ENCODE peak calls at places on chromosomes 6 and 20, in six cellular contexts. One of them, this sample, is unnamed.

GRCh38 chr6:36967301-36967700 is 12.8 kb downstream of the PI16 start:
- DNase-seq in mesothelial cell of epicardium: no peak
- DNase-seq in H9: no peak
- DNase-seq in choroid plexus epithelial cell: no peak
- DNase-seq in heart left ventricle: no peak
- DNase-seq in cardiac fibroblast: no peak
- DNase-seq in this sample: peak

GRCh38 chr6:7107578-7108195 is at the start of gene RREB1:
- DNase-seq in mesothelial cell of epicardium: peak
- DNase-seq in H9: peak
- DNase-seq in choroid plexus epithelial cell: peak
- DNase-seq in heart left ventricle: peak
- DNase-seq in cardiac fibroblast: peak
- DNase-seq in this sample: no peak

GRCh38 chr6:41348934-41349333 is 13.5 kb downstream of the NCR2 start:
- DNase-seq in mesothelial cell of epicardium: no peak
- DNase-seq in H9: no peak
- DNase-seq in choroid plexus epithelial cell: no peak
- DNase-seq in heart left ventricle: no peak
- DNase-seq in cardiac fibroblast: no peak
- DNase-seq in this sample: no peak

GRCh38 chr20:34293589-34293988 is 9.6 kb downstream of the AHCY start:
- DNase-seq in mesothelial cell of epicardium: no peak
- DNase-seq in H9: no peak
- DNase-seq in choroid plexus epithelial cell: no peak
- DNase-seq in heart left ventricle: no peak
- DNase-seq in cardiac fibroblast: no peak
- DNase-seq in this sample: no peak

GRCh38 chr20:7358670-7359069 is 581.6 kb downstream of the HAO1 start:
- DNase-seq in mesothelial cell of epicardium: no peak
- DNase-seq in H9: peak
- DNase-seq in choroid plexus epithelial cell: no peak
- DNase-seq in heart left ventricle: no peak
- DNase-seq in cardiac fibroblast: no peak
- DNase-seq in this sample: no peak

GRCh38 chr6:145139451-145139850 is 595.9 kb downstream of the EPM2A start:
- DNase-seq in mesothelial cell of epicardium: no peak
- DNase-seq in H9: no peak
- DNase-seq in choroid plexus epithelial cell: peak
- DNase-seq in heart left ventricle: no peak
- DNase-seq in cardiac fibroblast: no peak
- DNase-seq in this sample: no peak

GRCh38 chr20:44170796-44171410 is 16.1 kb downstream of the JPH2 start:
- DNase-seq in mesothelial cell of epicardium: no peak
- DNase-seq in H9: no peak
- DNase-seq in choroid plexus epithelial cell: no peak
- DNase-seq in heart left ventricle: no peak
- DNase-seq in cardiac fibroblast: peak
- DNase-seq in this sample: no peak

GRCh38 chr6:133964052-133964451 is 11.0 kb downstream of the TBPL1 start:
- DNase-seq in mesothelial cell of epicardium: no peak
- DNase-seq in H9: no peak
- DNase-seq in choroid plexus epithelial cell: peak
- DNase-seq in heart left ventricle: no peak
- DNase-seq in cardiac fibroblast: peak
- DNase-seq in this sample: no peak

GRCh38 chr20:23254034-23254433 is 96.6 kb upstream of the NXT1 start:
- DNase-seq in mesothelial cell of epicardium: no peak
- DNase-seq in H9: no peak
- DNase-seq in choroid plexus epithelial cell: no peak
- DNase-seq in heart left ventricle: no peak
- DNase-seq in cardiac fibroblast: no peak
- DNase-seq in this sample: no peak

GRCh38 chr6:109002100-109002697 is 92.4 kb downstream of the SESN1 start:
- DNase-seq in mesothelial cell of epicardium: no peak
- DNase-seq in H9: no peak
- DNase-seq in choroid plexus epithelial cell: peak
- DNase-seq in heart left ventricle: no peak
- DNase-seq in cardiac fibroblast: peak
- DNase-seq in this sample: no peak

GRCh38 chr6:149436647-149437046 is 36.6 kb downstream of the SUMO4 start:
- DNase-seq in mesothelial cell of epicardium: no peak
- DNase-seq in H9: no peak
- DNase-seq in choroid plexus epithelial cell: no peak
- DNase-seq in heart left ventricle: no peak
- DNase-seq in cardiac fibroblast: no peak
- DNase-seq in this sample: no peak

GRCh38 chr20:24891546-24892393 is 57.3 kb upstream of the CST7 start:
- DNase-seq in mesothelial cell of epicardium: no peak
- DNase-seq in H9: no peak
- DNase-seq in choroid plexus epithelial cell: no peak
- DNase-seq in heart left ventricle: no peak
- DNase-seq in cardiac fibroblast: no peak
- DNase-seq in this sample: no peak

GRCh38 chr20:14992961-14993360 is 655.5 kb upstream of the FLRT3 start:
- DNase-seq in mesothelial cell of epicardium: no peak
- DNase-seq in H9: no peak
- DNase-seq in choroid plexus epithelial cell: peak
- DNase-seq in heart left ventricle: no peak
- DNase-seq in cardiac fibroblast: no peak
- DNase-seq in this sample: no peak

GRCh38 chr20:32539063-32539816 is 45.9 kb downstream of the NOL4L start:
- DNase-seq in mesothelial cell of epicardium: no peak
- DNase-seq in H9: no peak
- DNase-seq in choroid plexus epithelial cell: no peak
- DNase-seq in heart left ventricle: peak
- DNase-seq in cardiac fibroblast: no peak
- DNase-seq in this sample: no peak

GRCh38 chr6:115971785-115972184 is 88.9 kb downstream of the FRK start:
- DNase-seq in mesothelial cell of epicardium: no peak
- DNase-seq in H9: no peak
- DNase-seq in choroid plexus epithelial cell: no peak
- DNase-seq in heart left ventricle: no peak
- DNase-seq in cardiac fibroblast: no peak
- DNase-seq in this sample: no peak

GRCh38 chr20:12577213-12577612 is 431.6 kb upstream of the SPTLC3 start:
- DNase-seq in mesothelial cell of epicardium: no peak
- DNase-seq in H9: no peak
- DNase-seq in choroid plexus epithelial cell: no peak
- DNase-seq in heart left ventricle: no peak
- DNase-seq in cardiac fibroblast: no peak
- DNase-seq in this sample: no peak

GRCh38 chr6:167898673-167899311 is 72.1 kb downstream of the AFDN start:
- DNase-seq in mesothelial cell of epicardium: no peak
- DNase-seq in H9: no peak
- DNase-seq in choroid plexus epithelial cell: peak
- DNase-seq in heart left ventricle: no peak
- DNase-seq in cardiac fibroblast: peak
- DNase-seq in this sample: no peak

GRCh38 chr20:58816051-58816450 is 34.7 kb downstream of the GNAS-AS1 start:
- DNase-seq in mesothelial cell of epicardium: no peak
- DNase-seq in H9: no peak
- DNase-seq in choroid plexus epithelial cell: no peak
- DNase-seq in heart left ventricle: no peak
- DNase-seq in cardiac fibroblast: no peak
- DNase-seq in this sample: no peak

DNA sequence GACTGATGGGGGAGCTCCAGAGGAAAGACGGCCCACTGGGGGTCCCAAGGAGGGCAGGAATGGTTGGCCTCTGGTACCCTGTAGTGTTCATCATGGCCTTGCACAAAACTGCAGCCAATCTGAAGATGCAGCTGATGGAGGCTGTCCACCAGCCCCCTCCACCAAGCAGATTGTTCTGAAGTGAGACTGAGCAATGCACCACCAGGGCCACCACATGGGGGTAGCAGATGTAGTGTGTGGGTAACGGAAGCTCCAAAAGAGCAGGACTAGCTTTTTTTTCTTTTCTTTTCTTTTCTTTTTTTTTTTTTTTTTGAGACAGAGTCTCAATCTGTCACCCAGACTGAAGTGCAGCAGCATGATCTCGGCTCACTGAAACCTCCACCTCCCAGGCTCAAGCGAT is 181.0 kb upstream of the MYLIP start:
- DNase-seq in mesothelial cell of epicardium: no peak
- DNase-seq in H9: no peak
- DNase-seq in choroid plexus epithelial cell: no peak
- DNase-seq in heart left ventricle: no peak
- DNase-seq in cardiac fibroblast: no peak
- DNase-seq in this sample: no peak
- TF ChIP-seq CTCF in mesothelial cell of epicardium: no peak
- TF ChIP-seq CTCF in H9: no peak
- TF ChIP-seq CTCF in choroid plexus epithelial cell: no peak
- TF ChIP-seq CTCF in heart left ventricle: no peak
- TF ChIP-seq CTCF in cardiac fibroblast: no peak
- TF ChIP-seq CTCF in this sample: no peak

GRCh38 chr6:119343167-119343566 is 6.4 kb downstream of the MAN1A1 start:
- DNase-seq in mesothelial cell of epicardium: no peak
- DNase-seq in H9: no peak
- DNase-seq in choroid plexus epithelial cell: no peak
- DNase-seq in heart left ventricle: no peak
- DNase-seq in cardiac fibroblast: no peak
- DNase-seq in this sample: no peak
- TF ChIP-seq CTCF in mesothelial cell of epicardium: no peak
- TF ChIP-seq CTCF in H9: no peak
- TF ChIP-seq CTCF in choroid plexus epithelial cell: peak
- TF ChIP-seq CTCF in heart left ventricle: no peak
- TF ChIP-seq CTCF in cardiac fibroblast: no peak
- TF ChIP-seq CTCF in this sample: no peak

GRCh38 chr6:107187630-107188029 is 72.3 kb upstream of the BEND3 start:
- DNase-seq in mesothelial cell of epicardium: no peak
- DNase-seq in H9: no peak
- DNase-seq in choroid plexus epithelial cell: no peak
- DNase-seq in heart left ventricle: no peak
- DNase-seq in cardiac fibroblast: no peak
- DNase-seq in this sample: no peak

GRCh38 chr6:107180114-107180513 is 64.8 kb upstream of the BEND3 start:
- DNase-seq in mesothelial cell of epicardium: no peak
- DNase-seq in H9: no peak
- DNase-seq in choroid plexus epithelial cell: no peak
- DNase-seq in heart left ventricle: no peak
- DNase-seq in cardiac fibroblast: no peak
- DNase-seq in this sample: no peak

GRCh38 chr6:107186047-107186446 is 70.7 kb upstream of the BEND3 start:
- DNase-seq in mesothelial cell of epicardium: no peak
- DNase-seq in H9: no peak
- DNase-seq in choroid plexus epithelial cell: no peak
- DNase-seq in heart left ventricle: no peak
- DNase-seq in cardiac fibroblast: no peak
- DNase-seq in this sample: no peak

DNA sequence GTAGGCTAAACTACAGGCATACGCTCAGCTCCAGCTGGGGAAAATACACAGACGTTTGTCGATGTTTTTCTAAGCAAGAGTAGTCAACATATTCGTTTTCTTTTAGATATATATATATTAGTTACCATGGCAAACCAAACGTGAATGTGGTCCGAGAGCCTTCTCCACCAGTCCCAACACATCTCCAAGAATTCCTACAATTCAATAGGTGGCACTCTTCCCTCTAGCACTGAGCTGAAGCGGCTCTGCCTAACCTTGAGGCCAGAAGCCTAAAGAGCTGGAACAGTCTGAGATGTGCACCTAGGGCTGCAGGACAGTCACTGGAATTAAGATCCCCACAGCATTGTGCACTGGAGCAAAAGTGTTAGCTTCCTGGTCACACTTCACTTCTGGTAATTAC is 70.3 kb upstream of the BEND3 start:
- DNase-seq in mesothelial cell of epicardium: no peak
- DNase-seq in H9: peak
- DNase-seq in choroid plexus epithelial cell: peak
- DNase-seq in heart left ventricle: no peak
- DNase-seq in cardiac fibroblast: peak
- DNase-seq in this sample: no peak
- TF ChIP-seq CTCF in mesothelial cell of epicardium: no peak
- TF ChIP-seq CTCF in H9: peak
- TF ChIP-seq CTCF in choroid plexus epithelial cell: peak
- TF ChIP-seq CTCF in heart left ventricle: peak
- TF ChIP-seq CTCF in cardiac fibroblast: no peak
- TF ChIP-seq CTCF in this sample: peak

GRCh38 chr20:577167-577791 is 32.8 kb downstream of the TCF15 start:
- DNase-seq in mesothelial cell of epicardium: no peak
- DNase-seq in H9: peak
- DNase-seq in choroid plexus epithelial cell: no peak
- DNase-seq in heart left ventricle: no peak
- DNase-seq in cardiac fibroblast: peak
- DNase-seq in this sample: no peak
- TF ChIP-seq CTCF in mesothelial cell of epicardium: peak
- TF ChIP-seq CTCF in H9: peak
- TF ChIP-seq CTCF in choroid plexus epithelial cell: peak
- TF ChIP-seq CTCF in heart left ventricle: no peak
- TF ChIP-seq CTCF in cardiac fibroblast: peak
- TF ChIP-seq CTCF in this sample: peak

GRCh38 chr6:136930528-136930927 is 8.4 kb downstream of the SLC35D3 start:
- DNase-seq in mesothelial cell of epicardium: no peak
- DNase-seq in H9: no peak
- DNase-seq in choroid plexus epithelial cell: no peak
- DNase-seq in heart left ventricle: no peak
- DNase-seq in cardiac fibroblast: no peak
- DNase-seq in this sample: no peak

GRCh38 chr6:136923116-136923953 is 1.2 kb downstream of the SLC35D3 start:
- DNase-seq in mesothelial cell of epicardium: no peak
- DNase-seq in H9: peak
- DNase-seq in choroid plexus epithelial cell: no peak
- DNase-seq in heart left ventricle: no peak
- DNase-seq in cardiac fibroblast: no peak
- DNase-seq in this sample: peak

GRCh38 chr6:136923954-136924291 is 1.8 kb downstream of the SLC35D3 start:
- DNase-seq in mesothelial cell of epicardium: no peak
- DNase-seq in H9: no peak
- DNase-seq in choroid plexus epithelial cell: no peak
- DNase-seq in heart left ventricle: no peak
- DNase-seq in cardiac fibroblast: no peak
- DNase-seq in this sample: no peak

GRCh38 chr6:136926383-136926782 is 4.3 kb downstream of the SLC35D3 start:
- DNase-seq in mesothelial cell of epicardium: no peak
- DNase-seq in H9: no peak
- DNase-seq in choroid plexus epithelial cell: no peak
- DNase-seq in heart left ventricle: no peak
- DNase-seq in cardiac fibroblast: no peak
- DNase-seq in this sample: no peak

GRCh38 chr6:136927313-136927712 is 5.2 kb downstream of the SLC35D3 start:
- DNase-seq in mesothelial cell of epicardium: no peak
- DNase-seq in H9: peak
- DNase-seq in choroid plexus epithelial cell: peak
- DNase-seq in heart left ventricle: no peak
- DNase-seq in cardiac fibroblast: peak
- DNase-seq in this sample: no peak
- TF ChIP-seq CTCF in mesothelial cell of epicardium: no peak
- TF ChIP-seq CTCF in H9: peak
- TF ChIP-seq CTCF in choroid plexus epithelial cell: peak
- TF ChIP-seq CTCF in heart left ventricle: peak
- TF ChIP-seq CTCF in cardiac fibroblast: peak
- TF ChIP-seq CTCF in this sample: peak

DNA sequence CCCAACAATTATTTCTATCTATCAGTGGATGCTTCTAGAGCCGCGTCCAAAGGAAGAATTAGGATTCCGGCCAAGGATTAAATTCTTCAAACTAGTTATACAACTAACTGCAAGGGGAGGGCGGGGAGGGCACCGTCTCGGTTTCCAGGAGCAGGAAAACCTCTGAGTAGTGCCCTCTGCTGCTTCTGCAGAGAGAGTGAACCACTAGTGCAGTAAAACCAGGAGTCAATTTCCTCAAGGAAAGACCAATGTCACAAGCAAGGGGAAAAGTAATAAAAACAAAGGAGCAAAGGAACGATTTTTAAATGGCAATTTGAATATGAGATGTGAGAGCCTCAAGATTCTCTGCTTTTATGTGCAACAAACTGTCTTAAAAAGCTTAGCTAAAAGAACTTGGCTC is 16.5 kb upstream of the UBE2J1 start:
- DNase-seq in mesothelial cell of epicardium: no peak
- DNase-seq in H9: peak
- DNase-seq in choroid plexus epithelial cell: peak
- DNase-seq in heart left ventricle: peak
- DNase-seq in cardiac fibroblast: peak
- DNase-seq in this sample: no peak
- TF ChIP-seq CTCF in mesothelial cell of epicardium: no peak
- TF ChIP-seq CTCF in H9: peak
- TF ChIP-seq CTCF in choroid plexus epithelial cell: peak
- TF ChIP-seq CTCF in heart left ventricle: peak
- TF ChIP-seq CTCF in cardiac fibroblast: peak
- TF ChIP-seq CTCF in this sample: peak